ENCODE peak calls at places on chromosome 1, in seven cellular contexts. N is heart right ventricle; O is CD8-positive, alpha-beta T cell; I is AG04449; T is left ventricle myocardium inferior; Z is fibroblast of lung; H is GM12865. V is an unnamed sample.

GRCh38 chr1:5967351-5968160 is 24.7 kb downstream of the NPHP4 start:
- DNase-seq in H (no peak), I (no peak), Z (no peak), T (peak), N (no peak), O (no peak), V (peak)

GRCh38 chr1:1116701-1117468 is 996 bp upstream of the C1orf159 start:
- DNase-seq in Z (peak), N (no peak), O (peak), T (peak), H (no peak), I (no peak), V (peak)

GRCh38 chr1:15678578-15678977 is 5.5 kb upstream of the PLEKHM2 start:
- DNase-seq in Z (peak), H (peak), N (no peak), I (peak), T (no peak), O (no peak), V (peak)

GRCh38 chr1:32605711-32606424 is 44.5 kb downstream of the ZBTB8OS start:
- DNase-seq in Z (no peak), I (no peak), T (no peak), O (no peak), N (no peak), H (no peak), V (no peak)

GRCh38 chr1:83086986-83087512 is 911.9 kb downstream of the TTLL7 start:
- DNase-seq in Z (no peak), O (no peak), H (no peak), T (no peak), I (no peak), N (no peak), V (no peak)

GRCh38 chr1:113849072-113849471 is 22.4 kb downstream of the PTPN22 start:
- DNase-seq in H (no peak), I (no peak), O (no peak), N (no peak), Z (no peak), T (no peak), V (no peak)

GRCh38 chr1:89298461-89298860 is 25.8 kb upstream of the GBP5 start:
- DNase-seq in N (no peak), I (no peak), H (peak), T (no peak), O (no peak), Z (no peak), V (no peak)

GRCh38 chr1:180580237-180580636 is 21.5 kb downstream of the OVAAL start:
- DNase-seq in Z (peak), I (no peak), T (no peak), N (no peak), H (peak), O (no peak), V (peak)

GRCh38 chr1:218582646-218583045 is 237.5 kb downstream of the TGFB2 start:
- DNase-seq in T (no peak), O (no peak), N (no peak), H (no peak), I (no peak), Z (no peak), V (no peak)

GRCh38 chr1:25874209-25874608 is 1.3 kb downstream of the PAQR7 start:
- DNase-seq in H (no peak), I (no peak), O (no peak), T (no peak), Z (no peak), N (no peak), V (no peak)

GRCh38 chr1:28359592-28360239 is 9.8 kb upstream of the PHACTR4 start:
- DNase-seq in T (peak), Z (peak), I (no peak), N (peak), H (peak), O (peak), V (peak)

GRCh38 chr1:185973645-185974044 is 239.5 kb downstream of the HMCN1 start:
- DNase-seq in N (no peak), H (no peak), T (no peak), Z (peak), I (peak), O (no peak), V (peak)

GRCh38 chr1:8314346-8315280 is 3.3 kb upstream of the SLC45A1 start:
- DNase-seq in Z (peak), N (peak), T (peak), I (peak), H (peak), O (peak), V (peak)

GRCh38 chr1:10494754-10495474 is 20.2 kb downstream of the PEX14 start:
- DNase-seq in N (peak), H (peak), Z (peak), I (no peak), T (peak), O (peak), V (peak)

GRCh38 chr1:39886757-39887231 is 3.5 kb upstream of the TRIT1 start:
- DNase-seq in O (no peak), H (no peak), T (no peak), N (no peak), I (no peak), Z (no peak), V (peak)

GRCh38 chr1:31628931-31629582 is 11.6 kb downstream of the HCRTR1 start:
- DNase-seq in O (no peak), H (no peak), N (no peak), T (no peak), I (no peak), Z (no peak), V (no peak)

GRCh38 chr1:38917337-38917736 is 24.3 kb downstream of the RHBDL2 start:
- DNase-seq in H (no peak), T (no peak), N (no peak), Z (no peak), I (no peak), O (no peak), V (no peak)

GRCh38 chr1:1112237-1112985 is 3.5 kb downstream of the C1orf159 start:
- DNase-seq in O (no peak), T (peak), N (no peak), I (no peak), H (no peak), Z (no peak), V (no peak)

GRCh38 chr1:232435746-232436145 is 194.2 kb downstream of the SIPA1L2 start:
- DNase-seq in Z (peak), T (no peak), H (no peak), I (no peak), O (no peak), N (peak), V (peak)

GRCh38 chr1:20271498-20272400 is 18.9 kb upstream of the VWA5B1 start:
- DNase-seq in I (no peak), O (no peak), T (no peak), H (no peak), N (no peak), Z (no peak), V (peak)

GRCh38 chr1:231420299-231420958 is 1.7 kb downstream of the EGLN1 start:
- DNase-seq in Z (peak), I (no peak), H (peak), N (no peak), O (no peak), T (no peak), V (peak)

GRCh38 chr1:202807367-202807925 is 775 bp downstream of the KDM5B start:
- DNase-seq in Z (peak), I (no peak), T (peak), O (peak), N (peak), H (no peak), V (peak)

GRCh38 chr1:37442644-37443043 is 31.7 kb upstream of the ZC3H12A start:
- DNase-seq in H (no peak), Z (no peak), O (no peak), T (no peak), N (no peak), I (no peak), V (no peak)

GRCh38 chr1:16324456-16324890 is 27.8 kb downstream of the FBXO42 start:
- DNase-seq in Z (peak), N (peak), H (no peak), T (no peak), I (peak), O (no peak), V (peak)

GRCh38 chr1:44776749-44777068 is 1.4 kb downstream of the RPS8 start:
- DNase-seq in Z (no peak), O (no peak), N (no peak), T (no peak), I (no peak), H (no peak), V (no peak)

GRCh38 chr1:215489771-215490566 is 77.1 kb upstream of the KCTD3 start:
- DNase-seq in N (no peak), I (no peak), O (no peak), H (no peak), T (no peak), Z (no peak), V (no peak)

GRCh38 chr1:39528082-39528481 is 36.6 kb downstream of the BMP8A start:
- DNase-seq in Z (no peak), H (no peak), T (no peak), N (no peak), I (no peak), O (no peak), V (no peak)

GRCh38 chr1:228463559-228464455 is 23.4 kb upstream of the RNF187 start:
- DNase-seq in H (peak), O (peak), Z (no peak), N (no peak), T (no peak), I (no peak), V (peak)

GRCh38 chr1:22717038-22717758 is 6.6 kb downstream of the EPHB2 start:
- DNase-seq in Z (no peak), H (no peak), N (no peak), O (no peak), T (no peak), I (no peak), V (no peak)

GRCh38 chr1:67053785-67054759 is at the start of gene SLC35D1:
- DNase-seq in Z (peak), H (peak), O (peak), I (no peak), N (peak), T (peak), V (peak)

GRCh38 chr1:116044071-116044470 is 67.1 kb upstream of the MAB21L3 start:
- DNase-seq in O (no peak), Z (no peak), N (no peak), I (no peak), T (no peak), H (no peak), V (no peak)

GRCh38 chr1:40690919-40691537 is 476 bp upstream of the NFYC start:
- DNase-seq in N (no peak), Z (no peak), O (no peak), T (no peak), I (no peak), H (no peak), V (no peak)

GRCh38 chr1:56584910-56585528 is 5.7 kb upstream of the PLPP3 start:
- DNase-seq in N (peak), O (no peak), I (peak), H (peak), T (no peak), Z (peak), V (peak)

GRCh38 chr1:218486108-218486507 is 141.0 kb downstream of the TGFB2 start:
- DNase-seq in O (no peak), T (no peak), I (no peak), H (no peak), N (no peak), Z (no peak), V (no peak)

DNA sequence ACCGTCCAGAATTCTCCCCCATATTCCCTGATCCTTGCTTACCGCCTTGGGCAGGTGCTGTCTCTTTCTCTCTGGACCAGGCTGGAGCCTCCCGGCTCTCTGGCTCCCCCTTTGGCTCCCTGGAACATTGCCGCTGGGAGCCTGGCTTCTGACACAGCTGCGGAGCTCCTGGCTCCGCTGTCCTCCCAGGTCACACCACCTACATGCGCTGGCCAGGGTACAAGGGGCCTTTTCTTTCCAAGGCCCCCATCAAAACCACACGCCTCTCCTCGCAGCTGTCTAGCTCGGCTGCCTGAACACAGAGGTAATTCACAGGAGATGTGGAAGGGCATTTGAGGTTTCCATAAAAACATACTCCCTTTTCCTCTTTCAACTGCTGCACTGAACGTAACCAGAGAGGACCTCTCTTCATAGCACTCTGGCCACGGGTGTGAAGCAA is 7.5 kb upstream of the ZNF648 start:
- DNase-seq in N (peak), O (peak), H (peak), Z (no peak), I (no peak), T (peak), V (peak)
- TF ChIP-seq CTCF in N (peak), O (peak), H (peak), Z (peak), I (peak), T (peak), V (peak)

GRCh38 chr1:236142358-236143103 is at the start of gene GPR137B:
- DNase-seq in T (peak), I (no peak), H (peak), O (peak), N (peak), Z (peak), V (peak)

GRCh38 chr1:236143104-236143948 is 987 bp downstream of the GPR137B start:
- DNase-seq in I (peak), O (peak), H (no peak), Z (peak), T (no peak), N (no peak), V (peak)

GRCh38 chr1:236147068-236147467 is 4.7 kb downstream of the GPR137B start:
- DNase-seq in I (no peak), T (no peak), O (no peak), H (no peak), Z (no peak), N (no peak), V (no peak)

GRCh38 chr1:236144033-236144432 is 1.7 kb downstream of the GPR137B start:
- DNase-seq in I (no peak), T (no peak), H (no peak), Z (no peak), O (no peak), N (no peak), V (no peak)

DNA sequence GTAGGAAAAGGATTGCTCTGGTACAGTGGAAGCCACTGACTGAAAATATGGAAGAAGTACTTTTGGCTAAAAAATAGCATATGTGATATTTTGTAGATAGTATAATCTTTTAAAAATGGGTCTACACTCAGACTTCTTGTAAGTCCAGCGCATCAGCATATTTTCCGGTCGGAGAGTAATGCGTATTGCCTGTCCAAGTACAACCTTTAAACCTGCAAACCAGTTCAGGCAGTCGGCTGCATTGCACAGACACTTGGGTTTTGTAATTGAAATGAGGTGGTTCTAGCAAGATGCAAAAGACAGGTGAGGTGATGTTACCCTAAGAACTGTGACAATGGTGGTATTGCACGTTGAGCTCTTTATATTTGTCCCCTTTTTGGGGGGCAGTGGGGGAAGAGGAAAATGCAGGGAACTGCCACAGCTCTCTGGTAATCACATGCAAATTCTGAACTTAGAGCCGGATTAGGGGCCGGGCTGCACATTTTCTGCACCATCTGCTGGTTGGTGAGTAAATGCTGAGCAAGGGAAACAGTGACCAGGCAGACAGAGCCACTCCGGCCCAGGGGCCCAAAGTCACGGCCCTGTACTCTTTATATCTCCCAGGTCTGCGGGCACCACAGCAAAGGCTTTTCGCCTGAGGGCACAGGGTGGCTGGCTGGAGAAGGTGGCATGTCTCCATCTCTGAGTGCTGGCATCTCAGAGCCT is 2.3 kb downstream of the GPR137B start:
- DNase-seq in N (no peak), Z (no peak), O (no peak), H (no peak), T (no peak), I (no peak), V (no peak)
- H3K4me3 ChIP-seq in N (peak), Z (no peak), O (no peak), H (peak), T (peak), I (no peak), V (no peak)

GRCh38 chr1:78049396-78049795 is 3.6 kb downstream of the GIPC2 start:
- DNase-seq in O (no peak), T (no peak), N (no peak), I (no peak), Z (no peak), H (no peak), V (no peak)

GRCh38 chr1:78047131-78047530 is 1.4 kb downstream of the GIPC2 start:
- DNase-seq in I (no peak), H (no peak), Z (no peak), O (no peak), T (no peak), N (peak), V (no peak)

GRCh38 chr1:78047631-78048030 is 1.9 kb downstream of the GIPC2 start:
- DNase-seq in Z (no peak), O (no peak), H (no peak), N (no peak), T (no peak), I (no peak), V (no peak)

GRCh38 chr1:78045850-78046778 is at the start of gene GIPC2:
- DNase-seq in I (no peak), H (no peak), Z (peak), N (peak), O (peak), T (peak), V (peak)

GRCh38 chr1:78048446-78048845 is 2.7 kb downstream of the GIPC2 start:
- DNase-seq in N (no peak), Z (no peak), I (no peak), O (no peak), H (no peak), T (no peak), V (no peak)
- TF ChIP-seq CTCF in N (no peak), Z (no peak), I (no peak), O (no peak), H (no peak), T (no peak), V (no peak)

DNA sequence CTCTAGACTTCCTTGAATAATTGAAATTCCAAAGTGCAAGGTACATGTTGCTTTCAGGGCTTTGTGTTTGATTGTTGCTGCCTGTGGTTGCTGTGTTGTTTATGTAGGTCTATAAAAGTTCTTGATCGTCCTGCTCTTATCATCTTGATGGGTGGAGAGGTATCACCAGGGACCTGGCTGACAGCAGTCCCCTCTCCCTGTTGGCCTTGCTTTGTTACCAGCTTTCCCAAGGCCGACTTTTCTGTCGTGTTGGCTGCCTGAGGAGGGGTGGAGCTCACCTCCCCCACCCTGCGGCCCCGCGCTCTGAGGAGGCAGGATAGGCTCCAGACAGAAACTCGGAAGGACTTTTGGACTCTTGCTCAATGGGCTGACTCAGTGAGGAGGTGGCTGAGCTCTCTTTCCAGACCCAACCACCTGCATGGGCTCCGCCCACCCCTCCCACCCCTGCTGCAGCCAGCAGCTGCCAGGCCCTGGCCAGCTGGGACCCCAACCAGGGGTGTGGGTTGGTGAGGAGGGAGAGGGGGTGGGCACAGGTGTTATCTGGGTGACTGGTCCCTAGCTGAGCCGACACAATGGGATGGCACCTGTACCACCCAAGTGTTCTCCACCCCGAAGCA is 2.0 kb downstream of the INAVA start:
- DNase-seq in Z (peak), T (no peak), H (no peak), N (no peak), O (no peak), I (no peak), V (no peak)
- H3K4me3 ChIP-seq in Z (no peak), T (no peak), H (no peak), N (no peak), O (no peak), I (no peak), V (no peak)

DNA sequence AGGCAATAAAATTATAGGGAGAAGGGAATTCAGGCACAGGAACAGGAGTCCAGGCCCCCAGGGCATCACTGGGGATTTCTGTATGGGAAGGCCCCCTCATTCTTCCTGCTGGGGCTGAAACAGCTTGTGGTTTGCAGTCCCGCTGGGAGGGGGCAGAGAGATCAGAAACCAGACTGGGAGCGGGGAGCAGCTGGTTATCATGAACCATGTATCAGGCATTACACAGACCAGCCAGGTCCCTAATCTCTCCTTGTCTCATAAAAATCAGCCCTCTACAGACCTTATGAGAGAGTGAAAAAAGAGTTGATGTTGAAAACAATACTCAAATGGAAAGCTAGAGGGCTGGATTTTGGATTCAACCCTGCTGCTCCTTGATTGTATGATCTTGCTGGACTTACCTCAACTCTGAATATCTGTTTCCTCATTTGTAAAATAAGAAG is 93.4 kb upstream of the F3 start:
- DNase-seq in Z (no peak), T (no peak), I (no peak), O (no peak), H (no peak), N (no peak), V (peak)
- TF ChIP-seq CTCF in Z (no peak), T (no peak), I (no peak), O (no peak), H (no peak), N (no peak), V (peak)

GRCh38 chr1:4216231-4216630 is 316.2 kb upstream of the C1orf174 start:
- DNase-seq in T (no peak), N (no peak), H (no peak), I (no peak), Z (no peak), O (no peak), V (no peak)
- H3K4me3 ChIP-seq in T (no peak), N (no peak), H (no peak), I (no peak), Z (no peak), O (no peak), V (no peak)

GRCh38 chr1:224641030-224641429 is 24.9 kb downstream of the CNIH3 start:
- DNase-seq in H (peak), Z (no peak), I (no peak), N (no peak), O (no peak), T (no peak), V (no peak)
- TF ChIP-seq CTCF in H (peak), Z (no peak), I (no peak), N (no peak), O (no peak), T (no peak), V (no peak)

V was measured in cardiac fibroblast.